ENCODE peak calls at places on chromosome 19, in seven cellular contexts. Z, N, H, X, G, S and E are unnamed samples.

GRCh38 chr19:1528596-1529429 is 4.9 kb downstream of the PLK5 start:
- DNase-seq in Z (no peak), N (no peak), H (no peak), X (no peak), G (no peak), S (no peak), E (no peak)

GRCh38 chr19:751501-752341 is 809 bp downstream of the MISP start:
- DNase-seq in Z (no peak), N (no peak), H (no peak), X (no peak), G (no peak), S (peak), E (peak)

GRCh38 chr19:33622809-33623511 is 1.2 kb downstream of the CHST8 start:
- DNase-seq in Z (no peak), N (no peak), H (no peak), X (no peak), G (no peak), S (no peak), E (no peak)

GRCh38 chr19:30091856-30092255 is 149.8 kb downstream of the URI1 start:
- DNase-seq in Z (no peak), N (no peak), H (no peak), X (no peak), G (no peak), S (no peak), E (no peak)

GRCh38 chr19:13401388-13401787 is 104.9 kb downstream of the CACNA1A start:
- DNase-seq in Z (peak), N (no peak), H (no peak), X (no peak), G (peak), S (peak), E (peak)

GRCh38 chr19:46726551-46726950 is 9.6 kb upstream of the PRKD2 start:
- DNase-seq in Z (no peak), N (no peak), H (no peak), X (peak), G (no peak), S (no peak), E (no peak)

GRCh38 chr19:45123440-45123850 is 30.5 kb downstream of the PPP1R37 start:
- DNase-seq in Z (no peak), N (no peak), H (no peak), X (no peak), G (no peak), S (no peak), E (no peak)

GRCh38 chr19:37905936-37906867 is at the start of gene WDR87:
- DNase-seq in Z (peak), N (peak), H (peak), X (peak), G (no peak), S (no peak), E (no peak)